ENCODE peak calls at places on chromosomes 5 and 9, in five cellular contexts. P, Q, Z, U and Y are unnamed samples.

GRCh38 chr9:19901586-19901985 is 112.7 kb upstream of the SLC24A2 start:
- DNase-seq in Z (no peak), U (no peak), P (no peak), Q (no peak), Y (no peak)

GRCh38 chr9:118162711-118163110 is 458.5 kb downstream of the TLR4 start:
- DNase-seq in P (no peak), Z (no peak), U (no peak), Q (no peak), Y (no peak)

GRCh38 chr5:89289604-89290003 is 406.6 kb upstream of the MEF2C start:
- DNase-seq in Z (no peak), P (no peak), U (no peak), Q (no peak), Y (no peak)

GRCh38 chr5:33537240-33537639 is 96.5 kb downstream of the TARS1 start:
- DNase-seq in Q (no peak), Z (no peak), U (no peak), P (no peak), Y (no peak)

GRCh38 chr9:83032065-83032625 is 30.8 kb downstream of the RASEF start:
- DNase-seq in Q (no peak), U (no peak), P (no peak), Z (no peak), Y (no peak)

GRCh38 chr5:180155331-180155881 is 53.6 kb downstream of the RASGEF1C start:
- DNase-seq in U (no peak), P (peak; percentile 2), Z (peak; percentile 40), Q (no peak), Y (no peak)

GRCh38 chr5:52709171-52709925 is 78.4 kb upstream of the ITGA1 start:
- DNase-seq in Q (no peak), P (no peak), Z (no peak), U (peak; percentile 21), Y (no peak)

GRCh38 chr9:129479217-129480011 is 141.5 kb downstream of the C9orf50 start:
- DNase-seq in Z (no peak), Q (no peak), P (no peak), U (no peak), Y (no peak)

GRCh38 chr5:58261605-58262004 is 198.3 kb downstream of the PLK2 start:
- DNase-seq in Q (no peak), Z (no peak), P (no peak), U (no peak), Y (no peak)

GRCh38 chr5:132272341-132273210 is 15.1 kb downstream of the PDLIM4 start:
- DNase-seq in Q (peak; percentile 75), U (peak; percentile 73), P (peak; percentile 73), Z (peak; percentile 79), Y (peak; percentile 47)

GRCh38 chr5:180990889-180991257 is 2.2 kb downstream of the BTNL3 start:
- DNase-seq in U (no peak), Z (no peak), P (peak; percentile 19), Q (no peak), Y (no peak)

GRCh38 chr9:124268248-124268647 is 10.5 kb downstream of the NEK6 start:
- DNase-seq in Q (no peak), P (no peak), Z (no peak), U (no peak), Y (no peak)
- H3K4me1 ChIP-seq in Q (peaks cover 80% of the 10 kb centered on the region), P (peaks cover 82% of the 10 kb centered on the region), Z (peaks cover 78% of the 10 kb centered on the region), U (no peaks in the 10 kb centered on the region), Y (peaks cover 85% of the 10 kb centered on the region)

GRCh38 chr5:172764861-172765765 is 5.9 kb downstream of the DUSP1 start:
- DNase-seq in Z (peak; percentile 98), U (peak; percentile 98), P (peak; percentile 95), Q (peak; percentile 98), Y (peak; percentile 86)
- TF ChIP-seq EP300 in Z (peak; percentile 85), U (peak; percentile 92), P (peak; percentile 86), Q (peak; percentile 95), Y (peak; percentile 97)

GRCh38 chr9:131595771-131596743 is 50.7 kb downstream of the PRRT1B start:
- DNase-seq in U (no peak), Q (peak; percentile 47), Z (no peak), P (no peak), Y (no peak)
- H3K4me1 ChIP-seq in U (no peaks in the 10 kb centered on the region), Q (peaks cover 10% of the 10 kb centered on the region), Z (no peaks in the 10 kb centered on the region), P (no peaks in the 10 kb centered on the region), Y (no peaks in the 10 kb centered on the region)

DNA sequence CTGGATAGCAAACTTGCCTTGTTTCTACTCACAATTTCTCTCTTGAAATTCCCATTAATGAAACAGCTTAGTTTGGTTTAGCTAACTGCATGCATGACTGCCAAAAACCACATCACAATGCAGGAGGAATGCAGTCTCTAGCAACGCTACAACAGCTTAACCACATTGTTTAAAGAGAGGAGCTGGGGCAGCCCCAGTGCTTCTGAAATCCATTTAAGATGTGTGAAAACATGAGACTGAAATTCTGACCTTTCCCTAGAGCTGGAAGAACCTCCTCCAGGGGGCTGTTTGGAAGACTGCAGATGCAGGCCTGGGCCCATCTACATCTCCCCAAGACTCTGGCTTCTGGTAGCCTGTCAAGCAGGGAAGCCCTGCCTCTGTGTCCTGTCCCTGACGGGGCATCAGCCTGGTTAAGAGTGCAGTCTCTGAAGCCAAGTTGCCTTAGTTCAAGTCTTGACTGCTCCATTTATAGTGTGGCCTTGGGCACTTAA is 157.1 kb downstream of the ZNF462 start:
- DNase-seq in Z (peak; percentile 69), Q (no peak), P (no peak), U (no peak), Y (peak; percentile 42)
- TF ChIP-seq EP300 in Z (no peak), Q (no peak), P (no peak), U (no peak), Y (no peak)

GRCh38 chr5:124726631-124727362 is 19.6 kb downstream of the ZNF608 start:
- DNase-seq in U (no peak), Z (no peak), P (no peak), Q (no peak), Y (no peak)
- H3K4me1 ChIP-seq in U (no peaks in the 10 kb centered on the region), Z (peaks cover 43% of the 10 kb centered on the region), P (peaks cover 31% of the 10 kb centered on the region), Q (peaks cover 13% of the 10 kb centered on the region), Y (peaks cover 3% of the 10 kb centered on the region)

GRCh38 chr9:136922540-136922939 is 22.0 kb downstream of the FBXW5 start:
- DNase-seq in Z (no peak), Q (peak; percentile 46), U (no peak), P (no peak), Y (no peak)

GRCh38 chr9:136920069-136920468 is 24.5 kb downstream of the FBXW5 start:
- DNase-seq in P (no peak), U (no peak), Z (no peak), Q (peak; percentile 53), Y (no peak)

GRCh38 chr9:136920832-136921231 is 23.7 kb downstream of the FBXW5 start:
- DNase-seq in Q (no peak), U (no peak), P (no peak), Z (no peak), Y (no peak)

GRCh38 chr9:136921718-136922117 is 22.8 kb downstream of the FBXW5 start:
- DNase-seq in Z (no peak), P (no peak), Q (peak; percentile 63), U (no peak), Y (no peak)

DNA sequence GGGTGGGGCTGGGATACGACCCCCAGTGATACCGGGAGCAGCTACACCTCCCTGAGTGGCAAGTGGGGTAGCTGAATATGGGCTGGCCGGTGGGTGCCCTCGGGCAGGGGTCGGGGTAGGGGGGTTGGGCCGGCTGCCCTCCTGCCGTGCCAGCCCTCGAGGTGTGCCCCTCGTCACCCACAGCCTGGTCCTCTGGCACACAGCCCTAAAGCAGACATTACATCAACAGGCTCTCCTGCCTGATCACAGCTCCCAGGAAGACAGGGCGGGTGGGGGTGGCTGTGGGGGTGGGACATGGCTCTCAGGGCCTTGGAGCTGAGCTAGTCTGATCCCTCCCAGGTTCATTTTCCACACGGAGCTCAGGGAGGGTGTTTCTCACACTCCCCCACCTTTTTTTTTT is 23.2 kb downstream of the FBXW5 start:
- DNase-seq in P (no peak), Q (peak; percentile 50), Z (no peak), U (no peak), Y (no peak)
- TF ChIP-seq EP300 in P (no peak), Q (no peak), Z (no peak), U (no peak), Y (no peak)

GRCh38 chr5:82295959-82296557 is 17.9 kb upstream of the RPS23 start:
- DNase-seq in U (no peak), P (no peak), Q (no peak), Z (no peak), Y (no peak)

GRCh38 chr5:82297711-82298110 is 19.6 kb upstream of the RPS23 start:
- DNase-seq in Q (no peak), P (no peak), U (no peak), Z (no peak), Y (no peak)

GRCh38 chr5:82298668-82299067 is 20.5 kb upstream of the RPS23 start:
- DNase-seq in Z (no peak), Q (no peak), U (no peak), P (no peak), Y (no peak)

GRCh38 chr5:82296929-82297328 is 18.8 kb upstream of the RPS23 start:
- DNase-seq in Z (no peak), Q (no peak), U (no peak), P (no peak), Y (no peak)

DNA sequence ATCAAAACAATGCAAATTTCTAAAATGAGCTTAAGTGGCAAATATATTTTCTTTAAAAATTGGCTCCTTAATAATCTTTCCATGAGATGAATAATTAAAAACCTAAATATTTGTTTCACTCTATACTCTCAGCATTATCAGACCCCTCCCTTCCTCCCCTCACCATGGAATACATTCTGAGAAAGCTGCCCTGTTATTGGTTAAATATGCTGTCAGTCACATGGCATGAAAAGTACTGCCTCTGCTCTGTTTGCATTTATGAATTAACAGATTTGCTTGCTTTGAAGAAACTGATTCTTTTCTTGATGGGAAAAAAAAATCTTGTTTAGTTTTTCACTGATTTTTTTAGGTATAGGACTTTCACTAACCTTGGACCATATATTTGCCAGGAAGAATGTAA is 17.0 kb upstream of the RPS23 start:
- DNase-seq in Z (no peak), P (no peak), U (no peak), Q (no peak), Y (no peak)
- H3K4me1 ChIP-seq in Z (no peaks in the 10 kb centered on the region), P (no peaks in the 10 kb centered on the region), U (no peaks in the 10 kb centered on the region), Q (no peaks in the 10 kb centered on the region), Y (no peaks in the 10 kb centered on the region)